ENCODE peak calls at places on chromosomes 4 and X, in six cellular contexts. B is transverse colon, L is sigmoid colon, X is breast epithelium, M is endothelial cell of umbilical vein, Q is prostate gland. W is an unnamed sample.

GRCh38 chr4:122921971-122922876 is at the start of gene NUDT6:
- DNase-seq in B (peak), L (peak), X (no peak), M (peak), Q (peak), W (no peak)

GRCh38 chr4:15197005-15197404 is 194.7 kb downstream of the CPEB2 start:
- DNase-seq in B (no peak), L (no peak), X (no peak), M (peak), Q (no peak), W (no peak)

GRCh38 chrX:152949114-152949513 is 44.8 kb downstream of the PNMA5 start:
- DNase-seq in B (no peak), L (peak), X (no peak), M (no peak), Q (no peak), W (no peak)

GRCh38 chr4:40550900-40551546 is 78.6 kb downstream of the RBM47 start:
- DNase-seq in B (peak), L (no peak), X (peak), M (peak), Q (peak), W (peak)

GRCh38 chr4:108783666-108784463 is 21.0 kb upstream of the ETNPPL start:
- DNase-seq in B (no peak), L (no peak), X (no peak), M (peak), Q (no peak), W (peak)

GRCh38 chr4:95798003-95798402 is 41.9 kb upstream of the PDHA2 start:
- DNase-seq in B (no peak), L (no peak), X (no peak), M (no peak), Q (no peak), W (no peak)

GRCh38 chr4:22090655-22091350 is 142.2 kb upstream of the KCNIP4 start:
- DNase-seq in B (no peak), L (no peak), X (no peak), M (no peak), Q (no peak), W (no peak)

GRCh38 chr4:87038837-87039715 is 104.3 kb downstream of the AFF1 start:
- DNase-seq in B (peak), L (peak), X (peak), M (peak), Q (no peak), W (no peak)

GRCh38 chrX:100687546-100687945 is 43.5 kb downstream of the SRPX2 start:
- DNase-seq in B (no peak), L (no peak), X (no peak), M (no peak), Q (no peak), W (no peak)

GRCh38 chr4:85784348-85784747 is 309.4 kb downstream of the ARHGAP24 start:
- DNase-seq in B (no peak), L (no peak), X (no peak), M (peak), Q (no peak), W (no peak)

GRCh38 chr4:53010320-53010719 is 148.2 kb downstream of the RASL11B start:
- DNase-seq in B (no peak), L (peak), X (peak), M (no peak), Q (peak), W (no peak)

GRCh38 chr4:35125995-35126712 is 1118.2 kb downstream of the ARAP2 start:
- DNase-seq in B (no peak), L (no peak), X (no peak), M (no peak), Q (no peak), W (no peak)

GRCh38 chr4:5808081-5808741 is 84.7 kb downstream of the CRMP1 start:
- DNase-seq in B (no peak), L (peak), X (no peak), M (peak), Q (no peak), W (no peak)

GRCh38 chr4:38188631-38189101 is 228.5 kb downstream of the PTTG2 start:
- DNase-seq in B (peak), L (no peak), X (no peak), M (no peak), Q (no peak), W (peak)

GRCh38 chrX:39772057-39772832 is 325.5 kb downstream of the BCOR start:
- DNase-seq in B (no peak), L (no peak), X (no peak), M (peak), Q (no peak), W (no peak)

GRCh38 chr4:100907465-100908454 is 389.9 kb upstream of the EMCN start:
- DNase-seq in B (no peak), L (no peak), X (peak), M (peak), Q (no peak), W (no peak)

GRCh38 chr4:73450398-73451004 is 14.5 kb downstream of the AFP start:
- DNase-seq in B (no peak), L (no peak), X (no peak), M (no peak), Q (no peak), W (no peak)

GRCh38 chr4:39495446-39496208 is 31.6 kb downstream of the UGDH start:
- DNase-seq in B (no peak), L (no peak), X (no peak), M (no peak), Q (peak), W (no peak)

GRCh38 chr4:74267998-74268606 is 40.2 kb upstream of the EPGN start:
- DNase-seq in B (no peak), L (no peak), X (no peak), M (peak), Q (no peak), W (peak)

GRCh38 chr4:20944451-20944850 is 244.2 kb downstream of the PACRGL start:
- DNase-seq in B (no peak), L (no peak), X (no peak), M (no peak), Q (no peak), W (no peak)

GRCh38 chrX:109184506-109185139 is 297.3 kb downstream of the GUCY2F start:
- DNase-seq in B (no peak), L (no peak), X (no peak), M (no peak), Q (no peak), W (no peak)

GRCh38 chr4:123024710-123025109 is 102.3 kb upstream of the NUDT6 start:
- DNase-seq in B (no peak), L (no peak), X (no peak), M (peak), Q (no peak), W (no peak)

GRCh38 chr4:69096810-69097209 is 536 bp downstream of the UGT2B7 start:
- DNase-seq in B (no peak), L (no peak), X (no peak), M (no peak), Q (no peak), W (no peak)

GRCh38 chr4:180101348-180102083 is 2141.7 kb upstream of the TENM3 start:
- DNase-seq in B (no peak), L (no peak), X (no peak), M (no peak), Q (no peak), W (no peak)

GRCh38 chrX:40140706-40141499 is 43.1 kb upstream of the BCOR start:
- DNase-seq in B (no peak), L (peak), X (peak), M (no peak), Q (no peak), W (no peak)

GRCh38 chrX:9781941-9782340 is 4.3 kb upstream of the SHROOM2 start:
- DNase-seq in B (no peak), L (no peak), X (no peak), M (no peak), Q (no peak), W (peak)

GRCh38 chr4:83082777-83083176 is 31.8 kb downstream of the PLAC8 start:
- DNase-seq in B (no peak), L (no peak), X (no peak), M (no peak), Q (no peak), W (no peak)

GRCh38 chr4:10565166-10565780 is 108.0 kb upstream of the ZNF518B start:
- DNase-seq in B (no peak), L (no peak), X (no peak), M (no peak), Q (no peak), W (no peak)

GRCh38 chr4:6724461-6725111 is 8.6 kb downstream of the BLOC1S4 start:
- DNase-seq in B (no peak), L (no peak), X (peak), M (no peak), Q (no peak), W (no peak)

DNA sequence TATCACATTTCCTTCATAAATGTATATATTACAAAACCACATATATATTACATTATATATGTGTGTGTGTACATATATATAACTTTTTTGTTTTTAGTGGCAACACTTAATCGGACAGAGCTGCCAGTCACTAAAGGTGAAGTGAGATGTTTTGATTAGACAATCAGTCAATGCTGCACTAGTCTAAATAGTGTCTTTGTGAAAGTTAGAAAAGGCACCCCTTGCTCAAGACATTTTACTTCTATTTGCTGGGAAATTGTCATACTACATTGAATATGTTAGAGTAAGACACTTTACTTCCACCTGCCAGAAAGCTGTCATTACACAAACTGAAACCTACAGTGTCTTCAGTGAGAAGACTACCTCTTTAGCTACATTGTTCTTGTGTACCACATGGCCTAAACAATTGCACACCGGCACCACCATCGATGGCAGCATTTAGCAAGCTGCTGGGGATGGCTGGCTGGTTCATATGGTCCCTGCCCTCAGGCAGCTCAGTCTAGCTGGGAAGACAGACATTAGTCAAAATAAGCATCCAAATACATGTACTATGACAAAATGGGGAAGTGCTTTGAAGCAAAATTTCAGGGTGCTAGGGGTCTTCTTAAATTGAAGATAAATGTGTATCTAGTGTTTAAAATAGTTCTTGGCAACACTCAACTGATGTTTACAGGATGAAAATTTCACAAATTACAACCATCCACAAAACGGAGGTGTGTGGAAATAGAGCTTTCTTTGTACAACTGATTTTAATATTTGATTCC is 148.1 kb upstream of the GATB start:
- DNase-seq in B (no peak), L (no peak), X (no peak), M (no peak), Q (no peak), W (no peak)
- TF ChIP-seq POLR2AphosphoS5 in B (no peak), L (no peak), X (no peak), M (no peak), Q (no peak), W (no peak)

DNA sequence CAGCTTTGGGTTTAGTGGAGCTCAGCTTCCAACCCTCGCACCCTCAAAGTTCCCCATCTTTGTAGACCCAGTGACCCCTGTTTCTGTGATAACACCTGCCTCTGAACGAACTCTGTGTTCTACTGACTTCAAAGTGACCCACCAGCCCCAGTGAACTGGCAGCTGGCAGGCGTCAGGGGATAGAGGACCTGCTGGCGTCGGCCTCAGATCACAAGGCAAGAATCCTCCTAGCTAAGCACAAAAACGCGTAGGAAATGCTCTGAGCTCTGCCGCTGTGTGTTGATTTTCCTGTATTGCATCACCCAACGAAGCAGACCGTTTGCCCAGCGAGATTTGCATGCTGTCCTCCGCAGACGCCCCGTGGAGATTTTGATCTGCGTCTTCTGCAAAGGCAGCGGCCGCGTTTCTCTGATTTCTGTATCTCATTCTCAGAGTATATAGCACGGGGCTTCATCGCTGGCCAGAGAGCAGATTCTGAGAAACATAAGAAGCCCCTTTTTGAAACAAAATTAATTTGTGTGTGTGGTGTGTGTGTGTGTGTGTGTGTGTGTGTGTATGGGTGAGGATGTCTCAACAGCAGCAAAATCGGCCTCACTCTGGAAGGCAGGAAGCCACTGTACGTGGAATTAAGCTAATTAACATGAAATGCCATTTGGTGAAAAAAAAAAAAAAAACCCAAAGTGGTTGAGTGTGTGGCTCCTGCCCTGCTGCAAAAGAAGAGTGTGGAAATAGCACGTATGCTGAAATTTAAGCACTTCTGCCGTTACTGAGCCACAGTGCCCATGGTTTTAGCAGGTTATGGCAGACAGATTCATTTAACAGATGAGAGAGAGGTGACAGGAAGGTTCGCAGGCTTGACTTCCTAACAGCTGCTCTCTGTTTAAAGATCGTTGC is 29.2 kb upstream of the ASMTL start:
- DNase-seq in B (peak), L (peak), X (peak), M (peak), Q (peak), W (peak)
- TF ChIP-seq POLR2AphosphoS5 in B (no peak), L (peak), X (peak), M (no peak), Q (peak), W (peak)

DNA sequence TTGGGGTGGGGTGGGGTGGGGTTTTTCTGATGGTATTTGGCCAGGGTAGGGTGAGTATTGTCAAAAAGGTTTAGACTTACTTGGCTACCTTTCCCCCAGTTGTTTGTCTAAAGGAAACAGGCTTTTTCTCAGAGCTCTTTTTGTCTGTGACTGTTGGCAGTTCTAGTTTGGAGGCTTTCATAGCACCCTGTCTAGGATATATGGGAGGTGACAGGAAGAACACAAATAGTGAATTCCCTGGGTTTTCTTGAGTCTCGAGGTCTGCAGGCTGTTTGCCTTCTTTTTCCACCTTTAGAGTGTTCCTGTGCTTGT is 13.5 kb downstream of the RPS6KA3 start:
- DNase-seq in B (no peak), L (no peak), X (no peak), M (peak), Q (no peak), W (no peak)
- TF ChIP-seq POLR2AphosphoS5 in B (no peak), L (no peak), X (no peak), M (no peak), Q (no peak), W (no peak)

DNA sequence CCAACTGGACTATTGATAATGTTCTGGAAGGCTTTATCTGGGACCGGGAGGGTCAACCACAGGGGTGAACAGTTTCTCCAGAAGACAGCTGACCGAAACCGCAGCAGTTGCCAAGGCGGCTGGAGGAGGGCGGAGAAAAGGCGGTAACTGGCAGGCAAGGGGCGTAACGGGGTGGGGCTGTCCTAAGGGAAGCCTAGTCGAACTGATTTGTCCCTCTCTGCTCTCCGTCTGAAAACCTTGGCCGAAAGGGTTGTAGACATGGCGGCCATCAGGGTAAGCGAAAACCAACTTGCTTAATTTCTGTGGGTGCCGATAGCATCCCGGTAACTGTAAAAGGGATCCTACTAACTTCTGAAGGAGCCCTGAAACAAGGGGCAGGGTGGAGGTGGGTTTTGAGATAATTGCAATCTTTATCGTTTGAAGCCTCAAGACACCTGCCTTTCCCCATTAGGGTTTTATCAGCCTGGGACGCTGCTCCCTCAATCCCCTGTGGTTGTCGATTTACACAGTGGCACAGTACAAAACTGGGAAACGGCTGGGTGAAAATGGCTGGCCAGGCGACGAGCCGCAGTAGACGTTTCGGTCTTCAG is at the start of gene APOOL:
- DNase-seq in B (peak), L (peak), X (peak), M (peak), Q (peak), W (peak)
- TF ChIP-seq POLR2AphosphoS5 in B (peak), L (peak), X (peak), M (no peak), Q (peak), W (peak)

GRCh38 chrX:154378799-154379568 is at the start of gene EMD:
- DNase-seq in B (peak), L (peak), X (peak), M (peak), Q (peak), W (peak)
- TF ChIP-seq POLR2AphosphoS5 in B (peak), L (peak), X (peak), M (no peak), Q (peak), W (peak)

GRCh38 chr4:165207016-165207430 is 338 bp upstream of the KLHL2 start:
- DNase-seq in B (peak), L (peak), X (no peak), M (peak), Q (peak), W (no peak)
- TF ChIP-seq POLR2AphosphoS5 in B (no peak), L (no peak), X (no peak), M (no peak), Q (no peak), W (no peak)

GRCh38 chr4:55948726-55949479 is at the start of gene CEP135:
- DNase-seq in B (peak), L (peak), X (peak), M (peak), Q (peak), W (peak)
- TF ChIP-seq POLR2AphosphoS5 in B (peak), L (peak), X (peak), M (peak), Q (peak), W (peak)

GRCh38 chrX:15343075-15343476 is 7.8 kb upstream of the PIGA start:
- DNase-seq in B (no peak), L (no peak), X (no peak), M (no peak), Q (peak), W (no peak)
- TF ChIP-seq POLR2AphosphoS5 in B (no peak), L (no peak), X (no peak), M (no peak), Q (peak), W (no peak)

GRCh38 chrX:64206556-64207162 is 1.2 kb upstream of the AMER1 start:
- DNase-seq in B (peak), L (peak), X (peak), M (no peak), Q (peak), W (no peak)

GRCh38 chrX:64204701-64205440 is 637 bp downstream of the AMER1 start:
- DNase-seq in B (no peak), L (peak), X (peak), M (peak), Q (peak), W (no peak)

GRCh38 chrX:64205441-64205734 is at the start of gene AMER1:
- DNase-seq in B (peak), L (no peak), X (no peak), M (no peak), Q (no peak), W (no peak)

GRCh38 chrX:64204252-64204651 is 1.3 kb downstream of the AMER1 start:
- DNase-seq in B (peak), L (peak), X (no peak), M (no peak), Q (peak), W (no peak)

DNA sequence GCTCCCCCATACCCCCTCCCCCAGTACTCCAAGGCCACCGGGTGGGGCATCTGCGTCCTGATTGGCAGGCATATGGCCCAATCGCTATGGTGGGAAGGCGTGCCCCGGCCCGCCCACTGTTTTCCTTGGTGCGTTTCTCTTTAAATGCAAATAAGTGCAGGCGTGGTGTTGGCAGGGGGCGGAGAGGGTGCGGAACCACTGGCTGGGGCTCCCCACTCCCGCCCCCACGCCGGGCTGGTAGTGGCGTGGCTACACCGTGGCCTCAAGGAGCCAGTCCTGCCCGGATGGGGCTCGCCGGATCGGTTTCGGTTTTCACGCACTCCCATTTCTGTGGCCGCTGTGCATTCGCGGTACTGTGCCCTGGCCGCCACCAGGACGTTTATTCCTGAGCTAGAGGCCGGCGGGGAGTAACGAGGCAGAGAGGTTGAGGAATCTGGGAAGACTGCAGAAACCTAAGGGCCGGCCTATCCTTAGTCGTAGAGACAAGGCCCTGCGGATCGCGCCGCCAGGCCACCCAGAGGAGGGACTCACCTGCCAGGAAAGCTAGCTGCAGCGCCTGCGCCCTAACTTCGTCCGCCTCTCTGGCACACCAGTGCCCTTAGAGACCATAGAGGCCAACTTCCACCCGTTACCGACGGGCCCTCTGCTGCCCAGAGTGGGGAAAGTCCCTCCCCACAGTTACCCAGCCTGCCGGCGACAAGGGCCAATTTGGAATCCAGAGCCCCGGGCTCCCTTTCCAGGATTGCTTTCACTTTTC is 405 bp upstream of the AMER1 start:
- DNase-seq in B (peak), L (peak), X (peak), M (peak), Q (peak), W (peak)
- TF ChIP-seq POLR2AphosphoS5 in B (peak), L (peak), X (peak), M (peak), Q (peak), W (peak)

W was measured in HCT116.